ENCODE peak calls at places on chromosomes 5 and 9, in six cellular contexts. C, N, P, Q, H and A are unnamed samples.

GRCh38 chr5:170121321-170121720 is 15.6 kb downstream of the FOXI1 start:
- DNase-seq in Q (no peak), P (no peak), N (no peak), H (no peak), C (no peak), A (no peak)

GRCh38 chr9:463455-464125 is 248.9 kb downstream of the DOCK8 start:
- DNase-seq in C (peak), N (no peak), Q (no peak), P (no peak), H (no peak), A (no peak)

GRCh38 chr5:156037151-156037909 is 289.6 kb upstream of the SGCD start:
- DNase-seq in N (no peak), C (no peak), H (no peak), Q (no peak), P (no peak), A (no peak)

GRCh38 chr5:38797838-38798237 is 48.0 kb upstream of the OSMR start:
- DNase-seq in Q (no peak), C (no peak), P (no peak), N (no peak), H (no peak), A (no peak)

GRCh38 chr5:103808464-103809106 is 246.0 kb upstream of the NUDT12 start:
- DNase-seq in P (no peak), H (peak), Q (peak), N (peak), C (peak), A (no peak)

GRCh38 chr9:2210201-2210600 is 195.1 kb downstream of the SMARCA2 start:
- DNase-seq in H (no peak), C (no peak), N (no peak), P (no peak), Q (no peak), A (no peak)

GRCh38 chr5:143826909-143827514 is 15.1 kb downstream of the HMHB1 start:
- DNase-seq in C (peak), N (no peak), H (no peak), P (no peak), Q (no peak), A (no peak)

GRCh38 chr9:92774274-92774673 is 9.6 kb upstream of the BICD2 start:
- DNase-seq in P (no peak), C (no peak), Q (no peak), H (no peak), N (no peak), A (no peak)

GRCh38 chr5:17402291-17403121 is 95.5 kb upstream of the TAF11L2 start:
- DNase-seq in P (no peak), N (no peak), Q (no peak), H (no peak), C (no peak), A (no peak)
- H3K4me3 ChIP-seq in P (no peak), N (peak), Q (no peak), H (no peak), C (no peak), A (no peak)

GRCh38 chr9:119004618-119004990 is 364.6 kb downstream of the BRINP1 start:
- DNase-seq in N (no peak), Q (peak), C (peak), H (no peak), P (no peak), A (no peak)
- H3K27ac ChIP-seq in N (no peak), Q (peak), C (no peak), H (no peak), P (no peak), A (no peak)

DNA sequence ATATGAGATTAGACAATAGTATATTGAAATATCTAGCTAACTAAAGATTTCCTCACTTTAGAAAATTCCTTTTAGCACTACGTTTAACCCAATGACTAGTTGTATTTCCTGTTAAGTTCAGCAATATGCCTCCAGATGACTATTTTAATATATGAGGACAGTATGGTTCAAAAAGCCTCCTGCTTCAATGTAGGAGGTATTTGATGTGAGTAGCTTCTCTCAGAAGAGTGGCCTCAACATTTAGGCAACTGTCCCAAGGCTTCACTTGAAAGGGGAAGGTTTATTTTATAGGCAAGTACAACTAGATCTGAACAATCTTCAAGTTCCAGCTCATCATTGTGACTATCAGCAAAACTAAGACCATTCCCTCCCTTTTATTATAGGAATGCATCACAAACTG is 2.1 kb upstream of the MEF2C start:
- DNase-seq in C (no peak), H (no peak), P (no peak), N (no peak), Q (no peak), A (no peak)
- H3K4me3 ChIP-seq in C (no peak), H (peak), P (no peak), N (no peak), Q (no peak), A (no peak)

DNA sequence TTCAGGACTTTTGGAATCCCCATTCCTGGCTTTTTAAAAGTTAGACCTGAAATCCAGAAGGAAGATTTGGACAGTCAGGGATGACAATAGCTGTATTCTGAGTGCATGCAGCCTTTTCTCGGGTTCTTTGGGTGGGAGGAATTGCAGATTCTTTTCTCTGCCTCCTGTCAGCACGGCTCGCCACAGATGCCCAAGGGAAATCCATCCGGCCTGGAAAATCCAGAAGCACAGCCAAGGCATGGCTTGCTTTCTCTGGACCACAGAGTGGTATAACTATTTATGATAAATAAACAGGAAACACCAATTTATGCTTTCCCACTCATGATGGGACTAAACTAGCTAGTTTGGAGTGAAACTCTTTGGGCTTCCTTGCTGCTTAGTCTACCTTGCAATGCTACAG is 59.1 kb downstream of the C9orf152 start:
- DNase-seq in C (no peak), P (no peak), N (no peak), Q (no peak), H (no peak), A (no peak)
- H3K27ac ChIP-seq in C (no peak), P (no peak), N (peak), Q (no peak), H (no peak), A (no peak)

DNA sequence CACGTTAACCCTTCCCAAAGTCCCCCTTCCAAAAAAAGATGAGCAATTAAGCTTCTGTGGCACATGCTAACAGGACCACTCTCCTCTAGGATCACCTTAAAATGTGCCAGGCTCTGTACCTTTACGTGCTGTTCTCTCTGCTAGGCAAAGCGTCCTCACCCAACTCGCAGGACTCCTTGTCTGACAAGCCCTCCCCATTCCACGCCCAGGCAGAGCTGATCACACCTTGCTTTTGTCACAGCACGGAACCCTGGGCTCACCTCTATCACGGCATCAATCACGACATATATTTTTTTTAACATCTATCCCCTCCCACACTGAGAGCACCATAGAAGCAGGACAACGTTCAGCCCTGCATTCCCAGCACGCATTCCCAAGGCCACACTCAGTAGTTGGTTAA is 47.1 kb downstream of the CDK5RAP2 start:
- DNase-seq in H (no peak), N (no peak), Q (no peak), P (no peak), C (no peak), A (peak)
- H3K4me3 ChIP-seq in H (peak), N (no peak), Q (no peak), P (no peak), C (no peak), A (peak)

GRCh38 chr5:140262221-140262620 is 40.7 kb downstream of the PFDN1 start:
- DNase-seq in Q (no peak), C (no peak), N (no peak), H (no peak), P (no peak), A (no peak)
- H3K27ac ChIP-seq in Q (peak), C (no peak), N (no peak), H (no peak), P (no peak), A (peak)

DNA sequence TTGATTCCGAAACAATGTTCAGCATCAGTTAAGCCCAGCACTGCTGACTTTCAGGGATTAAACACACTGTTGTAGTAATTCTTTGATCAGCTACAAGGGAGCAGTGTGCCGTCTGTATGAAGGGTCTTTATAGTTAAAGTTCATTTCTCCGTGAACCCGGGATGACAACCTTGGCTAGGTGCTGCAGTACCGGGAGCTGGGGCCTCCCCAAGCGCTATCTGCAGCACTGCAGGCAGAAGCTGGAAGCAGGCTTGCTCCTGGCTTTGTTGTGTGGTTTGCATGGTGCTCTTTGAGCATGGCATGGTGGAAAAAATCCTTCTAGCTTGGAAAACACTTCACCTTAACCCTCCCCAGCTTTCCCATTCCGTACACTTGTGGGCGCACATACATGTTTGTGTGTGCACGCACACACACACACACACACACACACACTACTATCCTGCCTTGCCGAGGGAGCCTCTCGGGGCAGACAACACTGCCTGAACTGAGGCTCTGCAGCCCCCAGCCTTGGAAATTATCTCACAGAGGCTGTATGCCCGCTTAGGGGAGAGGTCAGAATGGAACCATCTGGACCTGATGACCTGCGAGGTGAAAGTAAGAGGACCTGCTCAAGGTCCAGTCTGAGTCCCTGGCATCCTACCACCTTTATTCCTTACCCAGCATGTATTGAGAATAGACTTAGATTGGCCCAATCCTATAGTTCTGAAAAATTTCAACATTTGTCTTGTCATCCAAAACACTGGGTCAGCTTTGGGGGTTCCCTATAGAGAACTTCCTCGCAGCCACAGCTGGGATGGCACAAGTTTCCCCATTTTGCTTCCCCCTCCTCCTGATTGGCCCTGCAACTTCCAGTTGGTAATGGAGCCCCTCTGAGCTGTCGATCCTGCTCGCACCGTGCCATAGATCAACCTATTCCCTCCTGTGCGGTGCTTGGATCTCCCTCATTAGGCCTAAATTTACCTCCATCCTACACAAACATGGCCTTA is 10.0 kb downstream of the MVB12B start:
- DNase-seq in H (no peak), N (no peak), P (no peak), C (no peak), Q (no peak), A (no peak)
- H3K4me3 ChIP-seq in H (no peak), N (no peak), P (no peak), C (no peak), Q (no peak), A (no peak)

GRCh38 chr9:133631111-133631510 is 5.1 kb upstream of the DBH start:
- DNase-seq in P (no peak), Q (no peak), C (no peak), N (no peak), H (no peak), A (no peak)
- H3K27ac ChIP-seq in P (no peak), Q (no peak), C (no peak), N (no peak), H (no peak), A (no peak)

GRCh38 chr5:43193171-43193951 is 1.3 kb downstream of the NIM1K start:
- DNase-seq in Q (no peak), H (peak), C (peak), P (peak), N (peak), A (peak)

GRCh38 chr5:43191740-43192557 is at the start of gene NIM1K:
- DNase-seq in H (no peak), N (no peak), C (peak), Q (peak), P (peak), A (no peak)

GRCh38 chr5:43193952-43194321 is 1.9 kb downstream of the NIM1K start:
- DNase-seq in P (no peak), H (no peak), N (no peak), Q (no peak), C (no peak), A (no peak)

GRCh38 chr5:43192558-43193170 is 639 bp downstream of the NIM1K start:
- DNase-seq in Q (peak), H (no peak), P (peak), N (no peak), C (no peak), A (no peak)

DNA sequence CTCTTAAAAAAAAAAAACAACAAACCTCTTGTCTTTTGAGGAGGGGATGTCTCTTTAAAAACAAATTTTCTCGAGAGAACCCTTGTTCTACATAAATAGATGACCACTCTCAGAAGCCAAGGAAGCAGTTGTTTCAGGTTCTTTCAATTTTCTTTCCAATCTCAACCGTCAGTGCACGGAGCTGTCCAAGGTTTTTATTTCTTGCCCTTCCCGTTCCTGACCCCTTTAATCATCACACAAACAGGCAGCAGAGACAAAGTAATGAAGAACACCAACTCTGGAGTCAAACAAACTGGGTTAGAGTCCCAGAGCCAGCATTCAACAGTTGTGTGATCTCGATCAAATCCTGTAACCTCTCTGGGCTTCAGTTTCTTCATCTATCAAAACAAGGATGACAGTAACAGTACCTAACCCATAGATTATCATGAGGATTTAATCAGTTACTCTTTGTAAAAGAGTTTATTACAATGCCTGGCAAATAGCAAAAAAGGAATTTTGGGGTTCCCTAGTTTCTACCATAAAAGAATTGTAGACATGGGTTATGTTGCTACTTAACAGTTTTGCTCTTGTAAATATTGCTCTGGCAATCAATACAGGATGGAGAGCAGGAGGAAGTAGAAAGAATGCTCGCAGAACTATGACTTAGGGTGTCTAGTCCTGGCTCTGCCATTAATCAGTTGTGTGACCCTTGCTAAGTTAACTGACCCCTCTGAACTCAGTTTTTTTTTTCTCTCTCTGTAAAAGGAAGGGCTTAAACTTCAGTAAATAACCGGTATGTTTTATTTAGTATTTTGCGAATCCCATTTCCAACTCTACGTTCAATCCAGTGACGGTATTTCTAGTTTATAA is 1.0 kb upstream of the NIM1K start:
- DNase-seq in C (no peak), N (no peak), H (no peak), P (no peak), Q (peak), A (no peak)
- H3K4me3 ChIP-seq in C (peak), N (no peak), H (no peak), P (no peak), Q (no peak), A (no peak)

GRCh38 chr5:171736976-171737848 is 48.4 kb upstream of the SMIM23 start:
- DNase-seq in H (no peak), N (no peak), C (no peak), Q (peak), P (no peak), A (no peak)
- H3K27ac ChIP-seq in H (no peak), N (no peak), C (no peak), Q (no peak), P (no peak), A (no peak)